ENCODE peak calls at places on chromosome 3, in six cellular contexts. A is OCI-LY7, J is posterior cingulate gyrus, L is activated T-cell treated with anti-CD3 and anti-CD28 coated beads for 1 hour, R is SHP77, D is mucosa of gallbladder. X is an unnamed sample.

GRCh38 chr3:30492581-30493192 is 113.7 kb upstream of the TGFBR2 start:
- DNase-seq in A (no peak), J (no peak), L (no peak), R (no peak), D (no peak), X (peak)

GRCh38 chr3:146160964-146161724 is at the start of gene PLOD2:
- DNase-seq in A (no peak), J (peak), L (no peak), R (peak), D (peak), X (peak)

GRCh38 chr3:184332370-184333090 is 4.9 kb upstream of the FAM131A start:
- DNase-seq in A (no peak), J (no peak), L (no peak), R (no peak), D (no peak), X (peak)

GRCh38 chr3:157128771-157129671 is 30.9 kb downstream of the CCNL1 start:
- DNase-seq in A (no peak), J (no peak), L (no peak), R (no peak), D (peak), X (peak)

GRCh38 chr3:108051005-108051404 is 39.8 kb downstream of the CD47 start:
- DNase-seq in A (no peak), J (no peak), L (no peak), R (no peak), D (no peak), X (peak)

GRCh38 chr3:150890320-150890719 is 14.9 kb downstream of the MINDY4B start:
- DNase-seq in A (no peak), J (no peak), L (no peak), R (no peak), D (no peak), X (no peak)

GRCh38 chr3:194069421-194070219 is 66.3 kb upstream of the HES1 start:
- DNase-seq in A (no peak), J (no peak), L (no peak), R (no peak), D (no peak), X (peak)

GRCh38 chr3:133426721-133427120 is 26.9 kb downstream of the BFSP2 start:
- DNase-seq in A (no peak), J (no peak), L (no peak), R (no peak), D (no peak), X (peak)

GRCh38 chr3:196519738-196520122 is 4.6 kb upstream of the SMCO1 start:
- DNase-seq in A (peak), J (no peak), L (no peak), R (no peak), D (no peak), X (no peak)

GRCh38 chr3:61663728-61664492 is 102.5 kb downstream of the PTPRG start:
- DNase-seq in A (no peak), J (no peak), L (no peak), R (no peak), D (no peak), X (peak)

GRCh38 chr3:186974824-186975281 is 44.5 kb downstream of the ST6GAL1 start:
- DNase-seq in A (no peak), J (no peak), L (no peak), R (no peak), D (no peak), X (no peak)

GRCh38 chr3:48187579-48188265 is 495 bp downstream of the CDC25A start:
- DNase-seq in A (peak), J (no peak), L (no peak), R (peak), D (no peak), X (no peak)

GRCh38 chr3:18424862-18425640 is at the start of gene SATB1:
- DNase-seq in A (peak), J (peak), L (peak), R (peak), D (peak), X (peak)

GRCh38 chr3:191087391-191087790 is 111.7 kb upstream of the OSTN start:
- DNase-seq in A (no peak), J (no peak), L (no peak), R (no peak), D (no peak), X (peak)

GRCh38 chr3:26652157-26652556 is 29.6 kb downstream of the LRRC3B start:
- DNase-seq in A (no peak), J (peak), L (no peak), R (peak), D (no peak), X (no peak)

GRCh38 chr3:197494366-197495058 is 61.3 kb downstream of the BDH1 start:
- DNase-seq in A (no peak), J (no peak), L (no peak), R (no peak), D (no peak), X (peak)

GRCh38 chr3:4573153-4573552 is 80.0 kb downstream of the ITPR1 start:
- DNase-seq in A (no peak), J (no peak), L (no peak), R (no peak), D (no peak), X (no peak)

GRCh38 chr3:191688756-191689433 is 227.9 kb downstream of the PYDC2 start:
- DNase-seq in A (no peak), J (no peak), L (no peak), R (no peak), D (no peak), X (no peak)

GRCh38 chr3:122795674-122795969 is 753 bp downstream of the SLC49A4 start:
- DNase-seq in A (no peak), J (no peak), L (no peak), R (no peak), D (no peak), X (no peak)

GRCh38 chr3:183909030-183909600 is 24.4 kb upstream of the PARL start:
- DNase-seq in A (no peak), J (no peak), L (no peak), R (no peak), D (no peak), X (no peak)

GRCh38 chr3:11668243-11669232 is 24.8 kb upstream of the VGLL4 start:
- DNase-seq in A (no peak), J (no peak), L (no peak), R (no peak), D (no peak), X (no peak)

GRCh38 chr3:183698760-183699159 is 1.2 kb downstream of the YEATS2 start:
- DNase-seq in A (peak), J (no peak), L (no peak), R (peak), D (no peak), X (peak)

GRCh38 chr3:39287859-39288221 is 8.0 kb upstream of the CX3CR1 start:
- DNase-seq in A (no peak), J (no peak), L (no peak), R (no peak), D (no peak), X (no peak)

GRCh38 chr3:105868450-105868744 is 415 bp downstream of the CBLB start:
- DNase-seq in A (no peak), J (peak), L (no peak), R (peak), D (peak), X (peak)

GRCh38 chr3:144660097-144660496 is 688.5 kb downstream of the DIPK2A start:
- DNase-seq in A (no peak), J (no peak), L (no peak), R (no peak), D (no peak), X (no peak)

GRCh38 chr3:138220788-138221187 is 33.7 kb downstream of the ARMC8 start:
- DNase-seq in A (no peak), J (no peak), L (no peak), R (no peak), D (no peak), X (no peak)

GRCh38 chr3:184040010-184040409 is 8.5 kb downstream of the HTR3D start:
- DNase-seq in A (no peak), J (no peak), L (no peak), R (peak), D (no peak), X (no peak)

GRCh38 chr3:132549890-132550578 is 47.0 kb upstream of the ACKR4 start:
- DNase-seq in A (no peak), J (no peak), L (no peak), R (no peak), D (no peak), X (peak)

GRCh38 chr3:175346573-175347356 is 487.6 kb downstream of the NAALADL2 start:
- DNase-seq in A (no peak), J (no peak), L (no peak), R (peak), D (peak), X (peak)

GRCh38 chr3:111621535-111621934 is 26.4 kb upstream of the ZBED2 start:
- DNase-seq in A (peak), J (no peak), L (no peak), R (peak), D (no peak), X (no peak)

GRCh38 chr3:36635731-36636130 is 128.6 kb downstream of the DCLK3 start:
- DNase-seq in A (no peak), J (no peak), L (no peak), R (no peak), D (no peak), X (no peak)

GRCh38 chr3:195468391-195468776 is 25.6 kb upstream of the ACAP2 start:
- DNase-seq in A (no peak), J (no peak), L (no peak), R (no peak), D (no peak), X (no peak)

GRCh38 chr3:188178293-188178950 is 24.5 kb downstream of the LPP start:
- DNase-seq in A (no peak), J (no peak), L (no peak), R (no peak), D (no peak), X (no peak)

GRCh38 chr3:129695203-129695602 is 88.7 kb upstream of the PLXND1 start:
- DNase-seq in A (no peak), J (no peak), L (no peak), R (no peak), D (no peak), X (no peak)

GRCh38 chr3:110494728-110495127 is 576.9 kb upstream of the NECTIN3 start:
- DNase-seq in A (no peak), J (no peak), L (no peak), R (no peak), D (no peak), X (no peak)

GRCh38 chr3:13115991-13116390 is 42.8 kb upstream of the IQSEC1 start:
- DNase-seq in A (no peak), J (no peak), L (no peak), R (no peak), D (no peak), X (no peak)

GRCh38 chr3:151478376-151478702 is 17.5 kb upstream of the IGSF10 start:
- DNase-seq in A (no peak), J (no peak), L (no peak), R (no peak), D (no peak), X (no peak)